ENCODE peak calls at places on chromosomes 5 and 9, in six cellular contexts. G is astrocyte, J is mesendoderm, U is HepG2, B is thoracic aorta, K is HCT116. X is an unnamed sample.

GRCh38 chr5:171632618-171633017 is 153.0 kb upstream of the SMIM23 start:
- DNase-seq in G (no peak), J (no peak), U (no peak), B (no peak), K (no peak), X (no peak)

GRCh38 chr9:26062172-26062571 is 383.9 kb upstream of the TUSC1 start:
- DNase-seq in G (no peak), J (peak; percentile 28), U (no peak), B (no peak), K (no peak), X (no peak)

GRCh38 chr5:16812448-16812847 is 123.6 kb downstream of the MYO10 start:
- DNase-seq in G (no peak), J (no peak), U (peak; percentile 10), B (no peak), K (no peak), X (no peak)

GRCh38 chr9:82212885-82213284 is 224.3 kb downstream of the SPATA31D1 start:
- DNase-seq in G (no peak), J (no peak), U (no peak), B (no peak), K (no peak), X (no peak)

GRCh38 chr5:71014186-71014585 is 11.0 kb downstream of the NAIP start:
- DNase-seq in G (no peak), J (no peak), U (no peak), B (no peak), K (no peak), X (no peak)

GRCh38 chr9:6133346-6134063 is 82.1 kb upstream of the IL33 start:
- DNase-seq in G (peak; percentile 73), J (no peak), U (no peak), B (no peak), K (no peak), X (peak; percentile 57)

GRCh38 chr9:117094493-117094892 is 320.4 kb downstream of the ASTN2 start:
- DNase-seq in G (peak; percentile 59), J (no peak), U (no peak), B (no peak), K (no peak), X (no peak)

GRCh38 chr9:130563797-130564196 is 15.6 kb upstream of the FUBP3 start:
- DNase-seq in G (no peak), J (no peak), U (no peak), B (no peak), K (no peak), X (no peak)

GRCh38 chr9:69898714-69899209 is 78.1 kb downstream of the CFAP95 start:
- DNase-seq in G (peak; percentile 96), J (no peak), U (peak; percentile 64), B (no peak), K (peak; percentile 85), X (no peak)

GRCh38 chr9:101968392-101968791 is 229.9 kb upstream of the GRIN3A start:
- DNase-seq in G (no peak), J (no peak), U (no peak), B (no peak), K (no peak), X (no peak)

GRCh38 chr5:91556-92263 is at the start of gene PLEKHG4B:
- DNase-seq in G (peak; percentile 14), J (peak; percentile 90), U (no peak), B (no peak), K (no peak), X (peak; percentile 37)

GRCh38 chr9:112325127-112325526 is 8.3 kb downstream of the PTBP3 start:
- DNase-seq in G (no peak), J (peak; percentile 76), U (no peak), B (no peak), K (no peak), X (no peak)

GRCh38 chr9:83509372-83509771 is 28.8 kb downstream of the FRMD3 start:
- DNase-seq in G (peak; percentile 49), J (peak; percentile 43), U (no peak), B (no peak), K (no peak), X (no peak)

GRCh38 chr5:15821506-15821905 is 321.5 kb downstream of the FBXL7 start:
- DNase-seq in G (peak; percentile 64), J (peak; percentile 60), U (no peak), B (no peak), K (no peak), X (no peak)

GRCh38 chr5:57383093-57383861 is 99.3 kb downstream of the ACTBL2 start:
- DNase-seq in G (peak; percentile 89), J (peak; percentile 97), U (peak; percentile 30), B (peak; percentile 15), K (peak; percentile 92), X (peak; percentile 85)

GRCh38 chr9:83526221-83526620 is 12.0 kb downstream of the FRMD3 start:
- DNase-seq in G (no peak), J (no peak), U (no peak), B (no peak), K (no peak), X (no peak)

GRCh38 chr9:69307446-69308216 is 17.4 kb upstream of the ENTREP1 start:
- DNase-seq in G (peak; percentile 96), J (peak; percentile 96), U (no peak), B (no peak), K (no peak), X (no peak)

GRCh38 chr5:36270175-36270574 is 28.4 kb upstream of the NADK2 start:
- DNase-seq in G (no peak), J (no peak), U (no peak), B (no peak), K (no peak), X (no peak)

GRCh38 chr9:33690156-33690908 is 105.0 kb upstream of the PRSS3 start:
- DNase-seq in G (no peak), J (no peak), U (no peak), B (no peak), K (no peak), X (no peak)

GRCh38 chr5:169860585-169860984 is 119.7 kb downstream of the INSYN2B start:
- DNase-seq in G (no peak), J (no peak), U (no peak), B (no peak), K (no peak), X (no peak)

GRCh38 chr9:94787268-94787667 is 60.8 kb downstream of the AOPEP start:
- DNase-seq in G (no peak), J (no peak), U (no peak), B (no peak), K (no peak), X (no peak)

GRCh38 chr9:127965953-127966352 is 14.8 kb downstream of the EEIG1 start:
- DNase-seq in G (peak; percentile 9), J (no peak), U (no peak), B (no peak), K (no peak), X (no peak)

GRCh38 chr5:174402224-174402812 is 322.1 kb upstream of the MSX2 start:
- DNase-seq in G (no peak), J (no peak), U (no peak), B (no peak), K (no peak), X (no peak)

GRCh38 chr5:15103130-15103529 is 231.6 kb upstream of the ANKH start:
- DNase-seq in G (no peak), J (no peak), U (no peak), B (no peak), K (no peak), X (no peak)

GRCh38 chr5:132238901-132239500 is 11.3 kb upstream of the P4HA2 start:
- DNase-seq in G (no peak), J (no peak), U (no peak), B (no peak), K (no peak), X (no peak)

GRCh38 chr5:76782444-76782843 is 36.4 kb upstream of the F2RL1 start:
- DNase-seq in G (peak; percentile 35), J (no peak), U (no peak), B (no peak), K (no peak), X (no peak)

GRCh38 chr5:59367791-59368394 is 525.6 kb downstream of the PDE4D start:
- DNase-seq in G (peak; percentile 39), J (peak; percentile 78), U (peak; percentile 30), B (no peak), K (peak; percentile 36), X (peak; percentile 32)

GRCh38 chr9:128208943-128209695 is 5.9 kb downstream of the DNM1 start:
- DNase-seq in G (no peak), J (no peak), U (no peak), B (no peak), K (no peak), X (no peak)

DNA sequence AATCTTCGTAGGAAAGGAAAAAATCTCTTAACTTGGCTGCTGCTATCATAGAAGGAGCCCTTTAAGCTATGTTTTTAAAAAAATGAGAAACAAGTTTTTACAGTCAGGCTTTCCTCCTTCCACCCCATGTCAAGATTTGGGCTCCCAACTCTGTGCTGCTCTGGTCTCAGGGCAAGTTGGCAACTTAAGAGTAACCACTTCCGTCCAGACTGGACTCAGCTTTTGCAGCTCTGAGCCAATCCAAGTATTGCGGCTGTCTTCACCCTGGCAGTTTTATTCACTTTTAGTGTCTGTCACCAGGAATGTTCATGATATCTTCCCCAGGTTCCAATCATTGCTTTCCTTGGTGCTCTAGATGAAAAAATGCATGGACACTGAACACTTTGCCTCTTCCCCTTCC is 115.9 kb upstream of the GAS1 start:
- DNase-seq in G (peak; percentile 6), J (no peak), U (no peak), B (no peak), K (no peak), X (no peak)
- H3K4me3 ChIP-seq in G (no peak overlapping the region), J (no peak overlapping the region), U (no peak overlapping the region), B (peak overlapping the region; percentile 26), K (no peak overlapping the region), X (no peak overlapping the region)

GRCh38 chr5:141100243-141100805 is at the start of gene PCDHB3:
- DNase-seq in G (peak; percentile 3), J (peak; percentile 85), U (peak; percentile 21), B (no peak), K (peak; percentile 16), X (no peak)

GRCh38 chr5:141094481-141095262 is at the start of gene PCDHB2:
- DNase-seq in G (peak; percentile 1), J (peak; percentile 97), U (peak; percentile 79), B (no peak), K (no peak), X (peak; percentile 29)

GRCh38 chr5:141101059-141101458 is 786 bp downstream of the PCDHB3 start:
- DNase-seq in G (no peak), J (no peak), U (no peak), B (no peak), K (no peak), X (no peak)

GRCh38 chr5:141095263-141095641 is 837 bp downstream of the PCDHB2 start:
- DNase-seq in G (no peak), J (peak; percentile 17), U (no peak), B (no peak), K (no peak), X (no peak)
- H3K4me3 ChIP-seq in G (no peak overlapping the region), J (peak overlapping the region; percentile 89), U (peak overlapping the region; percentile 55), B (peak overlapping the region; percentile 49), K (no peak overlapping the region), X (no peak overlapping the region)

DNA sequence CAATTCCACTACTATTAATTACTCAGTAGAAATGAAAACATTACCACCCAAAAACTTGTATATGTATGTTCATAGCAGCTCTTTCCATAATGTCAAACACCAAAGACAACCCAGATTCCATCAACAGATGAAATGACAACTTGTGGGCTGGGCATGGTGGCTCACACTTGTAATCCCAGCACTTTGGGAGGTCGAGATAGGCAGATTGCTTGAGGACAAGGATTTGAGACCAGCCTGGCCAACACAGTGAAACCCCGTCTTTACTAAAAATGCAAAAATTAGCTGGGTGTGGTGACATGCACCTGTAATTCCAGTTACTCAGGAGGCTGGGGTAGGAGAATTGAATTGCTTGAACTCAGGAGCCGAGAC is 11.5 kb downstream of the UIMC1 start:
- DNase-seq in G (no peak), J (peak; percentile 19), U (no peak), B (no peak), K (no peak), X (no peak)
- H3K4me3 ChIP-seq in G (no peak overlapping the region), J (no peak overlapping the region), U (no peak overlapping the region), B (no peak overlapping the region), K (no peak overlapping the region), X (no peak overlapping the region)

GRCh38 chr9:135074354-135075233 is 12.9 kb upstream of the OLFM1 start:
- DNase-seq in G (no peak), J (peak; percentile 58), U (no peak), B (no peak), K (no peak), X (no peak)
- H3K4me3 ChIP-seq in G (no peak overlapping the region), J (no peak overlapping the region), U (no peak overlapping the region), B (peak overlapping the region; percentile 74), K (no peak overlapping the region), X (no peak overlapping the region)

X was measured in Jurkat, Clone E6-1.